ENCODE peak calls at places on chromosomes 2 and 18, in ten cellular contexts. U, C, X, F, E, H, Z, G, K and S are unnamed samples.

GRCh38 chr18:46705521-46705920 is 48.5 kb upstream of the LOXHD1 start:
- DNase-seq in E (peak; percentile 12), F (no peak), U (no peak), G (no peak), X (no peak), Z (no peak), H (no peak), K (no peak), C (no peak), S (no peak)

GRCh38 chr2:151761687-151762086 is 27.4 kb upstream of the NEB start:
- DNase-seq in E (no peak), X (no peak), F (no peak), Z (no peak), U (no peak), K (no peak), H (no peak), C (no peak), G (no peak), S (no peak)

GRCh38 chr2:190634381-190634780 is 14.5 kb upstream of the NAB1 start:
- DNase-seq in K (no peak), U (no peak), X (no peak), E (no peak), F (peak; percentile 12), C (no peak), Z (no peak), G (no peak), H (no peak), S (no peak)

GRCh38 chr2:145744541-145745386 is 1224.8 kb upstream of the ZEB2 start:
- DNase-seq in C (no peak), E (no peak), U (no peak), F (peak; percentile 99), H (no peak), K (no peak), X (peak; percentile 64), Z (peak; percentile 92), G (no peak), S (no peak)

GRCh38 chr18:67260841-67261240 is 255.7 kb downstream of the DSEL start:
- DNase-seq in C (no peak), Z (no peak), X (no peak), F (peak; percentile 48), H (no peak), G (no peak), E (no peak), U (no peak), K (no peak), S (no peak)

GRCh38 chr2:220165401-220165800 is 538.0 kb downstream of the SLC4A3 start:
- DNase-seq in U (no peak), G (no peak), H (no peak), C (no peak), F (no peak), K (no peak), E (peak; percentile 2), Z (no peak), X (no peak), S (no peak)

GRCh38 chr18:77132369-77133050 is at the start of gene MBP:
- DNase-seq in U (peak; percentile 59), E (no peak), C (peak; percentile 72), K (peak; percentile 11), X (no peak), H (peak; percentile 68), F (no peak), Z (no peak), G (peak; percentile 83), S (peak; percentile 84)

GRCh38 chr2:23620841-23621341 is 235.9 kb downstream of the KLHL29 start:
- DNase-seq in G (peak; percentile 87), F (peak; percentile 14), C (peak; percentile 47), U (no peak), Z (no peak), K (no peak), E (no peak), H (no peak), X (no peak), S (no peak)

GRCh38 chr2:145769053-145769716 is 1249.3 kb upstream of the ZEB2 start:
- DNase-seq in F (no peak), E (no peak), X (peak; percentile 86), G (no peak), K (no peak), C (no peak), Z (no peak), U (no peak), H (no peak), S (no peak)

GRCh38 chr2:161766334-161766733 is 142.1 kb downstream of the SLC4A10 start:
- DNase-seq in G (no peak), X (no peak), K (no peak), Z (no peak), C (no peak), H (no peak), U (no peak), F (no peak), E (no peak), S (no peak)

GRCh38 chr2:176092270-176093144 is at the start of gene HOXD13:
- DNase-seq in H (no peak), X (no peak), U (no peak), G (peak; percentile 60), Z (no peak), C (no peak), K (no peak), E (no peak), F (no peak), S (peak; percentile 78)

GRCh38 chr2:200705305-200705985 is 106.3 kb upstream of the BZW1 start:
- DNase-seq in C (peak; percentile 21), X (peak; percentile 12), F (peak; percentile 5), H (peak; percentile 45), E (peak; percentile 17), Z (no peak), U (no peak), K (no peak), G (no peak), S (no peak)

GRCh38 chr18:69617888-69618287 is 217.2 kb downstream of the DOK6 start:
- DNase-seq in X (no peak), E (no peak), Z (no peak), H (no peak), C (no peak), F (peak; percentile 90), K (no peak), G (no peak), U (no peak), S (no peak)

DNA sequence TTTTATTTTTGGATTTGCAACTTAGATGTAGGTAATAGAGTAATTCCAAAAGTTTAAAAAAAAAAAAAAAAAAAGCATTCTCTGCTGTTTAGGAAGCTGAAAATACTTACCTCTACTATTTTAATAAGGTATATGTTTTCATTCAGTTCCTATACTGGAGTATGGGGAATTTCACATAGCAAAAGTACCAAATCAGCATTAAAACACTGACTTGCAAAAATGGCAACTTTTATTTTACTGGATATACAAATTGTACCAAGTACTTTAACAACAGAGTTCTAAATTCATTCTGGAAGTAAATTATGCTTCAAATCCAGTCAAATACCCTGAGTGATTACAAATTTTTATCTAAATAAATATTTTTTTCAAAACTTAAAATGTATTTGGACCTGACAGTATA is 76.7 kb downstream of the TCF4 start:
- DNase-seq in G (no peak), U (no peak), Z (no peak), H (no peak), F (no peak), C (no peak), X (no peak), K (no peak), E (no peak), S (no peak)
- H3K27ac ChIP-seq in G (no peak overlapping the region), U (no peak overlapping the region), Z (peak overlapping the region; percentile 33), H (peak overlapping the region; percentile 81), F (peak overlapping the region; percentile 91), C (peak overlapping the region; percentile 89), X (no peak overlapping the region), K (peak overlapping the region; percentile 75), E (no peak overlapping the region), S (peak overlapping the region; percentile 74)

DNA sequence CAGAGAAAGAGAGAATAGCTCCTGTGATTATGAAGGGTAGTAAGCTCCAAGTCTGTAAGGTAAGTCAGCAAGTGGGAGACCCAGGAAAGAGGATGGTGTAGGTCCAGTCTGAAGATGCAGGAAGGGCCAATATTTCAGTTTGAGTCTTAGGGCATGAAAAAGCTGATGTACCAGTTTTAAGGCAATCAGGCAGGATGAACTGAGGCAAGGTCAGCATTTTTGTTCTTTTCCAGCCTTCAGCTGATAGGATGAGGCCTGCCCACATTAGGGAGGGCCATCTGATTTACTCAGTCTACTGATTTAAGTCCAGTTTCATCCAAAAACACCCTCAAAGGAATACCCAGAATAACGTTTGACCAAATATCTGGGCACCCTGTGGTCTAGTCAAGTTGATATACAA is 347.3 kb downstream of the CMPK2 start:
- DNase-seq in X (no peak), Z (no peak), F (no peak), E (no peak), C (no peak), G (no peak), U (no peak), K (no peak), H (no peak), S (no peak)
- H3K27ac ChIP-seq in X (no peak overlapping the region), Z (no peak overlapping the region), F (no peak overlapping the region), E (no peak overlapping the region), C (no peak overlapping the region), G (no peak overlapping the region), U (no peak overlapping the region), K (no peak overlapping the region), H (no peak overlapping the region), S (no peak overlapping the region)

GRCh38 chr2:153408708-153409107 is 69.9 kb downstream of the RPRM start:
- DNase-seq in G (no peak), E (no peak), F (no peak), C (no peak), K (no peak), H (no peak), U (no peak), Z (peak; percentile 14), X (no peak), S (no peak)

GRCh38 chr2:153405196-153405595 is 73.4 kb downstream of the RPRM start:
- DNase-seq in F (no peak), E (no peak), Z (peak; percentile 43), X (no peak), K (no peak), H (no peak), C (no peak), G (no peak), U (no peak), S (no peak)

GRCh38 chr2:153404792-153405191 is 73.8 kb downstream of the RPRM start:
- DNase-seq in F (no peak), C (no peak), G (no peak), H (no peak), E (no peak), X (no peak), U (no peak), K (no peak), Z (no peak), S (no peak)

DNA sequence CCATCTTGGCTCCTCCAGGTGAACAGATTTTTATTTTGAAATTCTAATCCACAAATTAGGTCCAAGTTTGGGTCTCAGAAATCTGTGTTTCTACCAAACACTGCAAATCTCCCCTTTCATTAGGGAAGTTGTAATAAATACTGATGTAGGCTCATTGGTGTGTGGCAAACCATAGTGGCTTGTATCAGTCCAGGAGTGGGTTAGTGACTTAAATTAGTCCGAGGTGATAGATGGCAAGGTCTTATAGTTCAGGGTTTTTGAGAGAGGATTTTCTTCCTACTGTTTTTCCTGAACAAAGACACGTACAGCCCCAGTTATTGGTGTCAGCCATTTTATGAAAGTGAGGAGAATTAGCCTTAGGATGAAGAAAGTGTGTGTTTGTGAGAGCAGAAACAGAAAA is 74.6 kb downstream of the RPRM start:
- DNase-seq in C (no peak), U (no peak), H (no peak), Z (no peak), F (no peak), X (no peak), K (no peak), E (no peak), G (no peak), S (no peak)
- H3K27ac ChIP-seq in C (no peak overlapping the region), U (no peak overlapping the region), H (no peak overlapping the region), Z (no peak overlapping the region), F (no peak overlapping the region), X (no peak overlapping the region), K (peak overlapping the region; percentile 17), E (no peak overlapping the region), G (no peak overlapping the region), S (no peak overlapping the region)

GRCh38 chr18:56453576-56453975 is 184.8 kb downstream of the TXNL1 start:
- DNase-seq in F (no peak), U (no peak), E (no peak), H (no peak), X (no peak), C (no peak), K (no peak), Z (no peak), G (no peak), S (no peak)
- H3K27ac ChIP-seq in F (no peak overlapping the region), U (no peak overlapping the region), E (no peak overlapping the region), H (no peak overlapping the region), X (no peak overlapping the region), C (no peak overlapping the region), K (no peak overlapping the region), Z (no peak overlapping the region), G (no peak overlapping the region), S (no peak overlapping the region)